ENCODE peak calls at places on chromosomes 16 and 17, in six cellular contexts. One of them, this sample, is unnamed.

GRCh38 chr17:79077587-79077986 is 3.0 kb downstream of the ENGASE start:
- DNase-seq in mammary epithelial cell: no peak
- DNase-seq in transverse colon: no peak
- DNase-seq in lung: no peak
- DNase-seq in cardiac fibroblast: no peak
- DNase-seq in hepatocyte: no peak
- DNase-seq in this sample: no peak

GRCh38 chr16:47660540-47660939 is 199.4 kb downstream of the PHKB start:
- DNase-seq in mammary epithelial cell: no peak
- DNase-seq in transverse colon: no peak
- DNase-seq in lung: no peak
- DNase-seq in cardiac fibroblast: no peak
- DNase-seq in hepatocyte: no peak
- DNase-seq in this sample: no peak

GRCh38 chr17:4365628-4366311 is 705 bp downstream of the UBE2G1 start:
- DNase-seq in mammary epithelial cell: no peak
- DNase-seq in transverse colon: peak; percentile 44
- DNase-seq in lung: peak; percentile 31
- DNase-seq in cardiac fibroblast: peak; percentile 6
- DNase-seq in hepatocyte: peak; percentile 77
- DNase-seq in this sample: no peak

GRCh38 chr16:48158296-48158695 is 2.5 kb upstream of the ABCC12 start:
- DNase-seq in mammary epithelial cell: peak; percentile 93
- DNase-seq in transverse colon: no peak
- DNase-seq in lung: no peak
- DNase-seq in cardiac fibroblast: peak; percentile 22
- DNase-seq in hepatocyte: peak; percentile 36
- DNase-seq in this sample: peak; percentile 58

GRCh38 chr17:45371414-45372324 is 54.8 kb upstream of the MAP3K14 start:
- DNase-seq in mammary epithelial cell: peak; percentile 96
- DNase-seq in transverse colon: peak; percentile 82
- DNase-seq in lung: peak; percentile 84
- DNase-seq in cardiac fibroblast: peak; percentile 98
- DNase-seq in hepatocyte: peak; percentile 95
- DNase-seq in this sample: peak; percentile 96

GRCh38 chr17:82648165-82648668 is at the start of gene WDR45B:
- DNase-seq in mammary epithelial cell: peak; percentile 97
- DNase-seq in transverse colon: peak; percentile 96
- DNase-seq in lung: peak; percentile 95
- DNase-seq in cardiac fibroblast: peak; percentile 99
- DNase-seq in hepatocyte: peak; percentile 98
- DNase-seq in this sample: peak; percentile 95

GRCh38 chr16:12086861-12087260 is 110.3 kb downstream of the SNX29 start:
- DNase-seq in mammary epithelial cell: no peak
- DNase-seq in transverse colon: no peak
- DNase-seq in lung: no peak
- DNase-seq in cardiac fibroblast: no peak
- DNase-seq in hepatocyte: no peak
- DNase-seq in this sample: no peak

GRCh38 chr17:52606098-52606497 is 447.6 kb upstream of the CA10 start:
- DNase-seq in mammary epithelial cell: peak; percentile 29
- DNase-seq in transverse colon: no peak
- DNase-seq in lung: no peak
- DNase-seq in cardiac fibroblast: peak; percentile 58
- DNase-seq in hepatocyte: no peak
- DNase-seq in this sample: no peak

GRCh38 chr17:64385187-64386083 is 5.2 kb downstream of the PECAM1 start:
- DNase-seq in mammary epithelial cell: peak; percentile 85
- DNase-seq in transverse colon: peak; percentile 48
- DNase-seq in lung: peak; percentile 40
- DNase-seq in cardiac fibroblast: peak; percentile 92
- DNase-seq in hepatocyte: peak; percentile 69
- DNase-seq in this sample: peak; percentile 88

GRCh38 chr16:27728691-27729090 is 178.7 kb downstream of the KATNIP start:
- DNase-seq in mammary epithelial cell: peak; percentile 19
- DNase-seq in transverse colon: no peak
- DNase-seq in lung: no peak
- DNase-seq in cardiac fibroblast: no peak
- DNase-seq in hepatocyte: no peak
- DNase-seq in this sample: no peak

GRCh38 chr17:33086041-33086440 is 94.4 kb downstream of the SPACA3 start:
- DNase-seq in mammary epithelial cell: no peak
- DNase-seq in transverse colon: no peak
- DNase-seq in lung: no peak
- DNase-seq in cardiac fibroblast: no peak
- DNase-seq in hepatocyte: no peak
- DNase-seq in this sample: no peak

GRCh38 chr16:29307598-29308507 is 98.7 kb downstream of the NPIPB11 start:
- DNase-seq in mammary epithelial cell: no peak
- DNase-seq in transverse colon: no peak
- DNase-seq in lung: no peak
- DNase-seq in cardiac fibroblast: peak; percentile 16
- DNase-seq in hepatocyte: no peak
- DNase-seq in this sample: no peak

GRCh38 chr16:53803451-53803850 is 99.5 kb downstream of the FTO start:
- DNase-seq in mammary epithelial cell: no peak
- DNase-seq in transverse colon: no peak
- DNase-seq in lung: no peak
- DNase-seq in cardiac fibroblast: no peak
- DNase-seq in hepatocyte: no peak
- DNase-seq in this sample: no peak

GRCh38 chr16:67949645-67950044 is 5.7 kb upstream of the LCAT start:
- DNase-seq in mammary epithelial cell: no peak
- DNase-seq in transverse colon: no peak
- DNase-seq in lung: no peak
- DNase-seq in cardiac fibroblast: no peak
- DNase-seq in hepatocyte: no peak
- DNase-seq in this sample: no peak

GRCh38 chr16:88536510-88536909 is 33.7 kb upstream of the ZC3H18 start:
- DNase-seq in mammary epithelial cell: no peak
- DNase-seq in transverse colon: no peak
- DNase-seq in lung: no peak
- DNase-seq in cardiac fibroblast: no peak
- DNase-seq in hepatocyte: no peak
- DNase-seq in this sample: no peak

GRCh38 chr16:88535857-88536222 is 34.4 kb upstream of the ZC3H18 start:
- DNase-seq in mammary epithelial cell: no peak
- DNase-seq in transverse colon: no peak
- DNase-seq in lung: no peak
- DNase-seq in cardiac fibroblast: no peak
- DNase-seq in hepatocyte: no peak
- DNase-seq in this sample: no peak

GRCh38 chr16:88537864-88538263 is 32.3 kb upstream of the ZC3H18 start:
- DNase-seq in mammary epithelial cell: no peak
- DNase-seq in transverse colon: no peak
- DNase-seq in lung: no peak
- DNase-seq in cardiac fibroblast: no peak
- DNase-seq in hepatocyte: no peak
- DNase-seq in this sample: no peak

GRCh38 chr16:88538366-88539060 is 31.7 kb upstream of the ZC3H18 start:
- DNase-seq in mammary epithelial cell: no peak
- DNase-seq in transverse colon: no peak
- DNase-seq in lung: no peak
- DNase-seq in cardiac fibroblast: no peak
- DNase-seq in hepatocyte: no peak
- DNase-seq in this sample: no peak

DNA sequence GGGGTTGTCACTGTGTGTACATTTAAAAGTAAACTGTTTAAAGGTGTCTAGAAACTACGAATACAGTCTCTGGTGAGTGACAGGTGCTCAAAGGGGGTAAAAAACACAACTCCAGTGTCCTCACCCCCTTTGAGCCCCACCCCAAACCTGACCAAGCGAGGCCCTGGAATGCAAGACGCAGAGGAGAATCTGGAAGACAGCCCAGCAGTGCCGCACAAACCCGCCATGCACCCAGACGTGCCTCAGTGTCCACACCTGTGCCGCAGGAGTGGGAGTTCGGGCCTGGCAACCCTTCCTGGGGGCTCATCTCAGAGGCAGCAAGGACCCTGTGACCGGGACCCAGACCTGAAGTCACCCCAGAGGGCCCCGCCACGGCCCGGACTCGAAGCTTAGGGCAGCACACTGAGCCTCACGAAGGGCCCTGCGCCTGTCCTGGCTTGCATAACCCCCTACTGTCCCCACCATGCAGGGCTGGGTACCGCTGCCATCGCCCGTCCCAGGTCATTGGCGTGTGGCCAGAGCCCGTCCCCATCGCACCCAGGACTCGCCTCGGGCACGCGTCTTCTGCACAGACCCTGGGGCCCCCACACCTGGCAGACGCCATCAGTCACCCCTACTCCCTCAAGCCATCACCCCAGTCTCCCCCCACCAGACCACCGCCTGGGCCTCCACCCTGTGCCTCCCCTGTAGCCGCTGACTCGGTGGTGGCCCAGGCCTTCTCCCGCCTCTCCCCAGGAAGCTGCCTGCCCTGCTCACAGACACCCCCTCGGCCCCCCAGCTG is 33.0 kb upstream of the ZC3H18 start:
- DNase-seq in mammary epithelial cell: no peak
- DNase-seq in transverse colon: no peak
- DNase-seq in lung: no peak
- DNase-seq in cardiac fibroblast: no peak
- DNase-seq in hepatocyte: no peak
- DNase-seq in this sample: no peak
- TF ChIP-seq CTCF in mammary epithelial cell: peak; percentile 15
- TF ChIP-seq CTCF in transverse colon: no peak
- TF ChIP-seq CTCF in lung: no peak
- TF ChIP-seq CTCF in cardiac fibroblast: no peak
- TF ChIP-seq CTCF in hepatocyte: no peak
- TF ChIP-seq CTCF in this sample: no peak

DNA sequence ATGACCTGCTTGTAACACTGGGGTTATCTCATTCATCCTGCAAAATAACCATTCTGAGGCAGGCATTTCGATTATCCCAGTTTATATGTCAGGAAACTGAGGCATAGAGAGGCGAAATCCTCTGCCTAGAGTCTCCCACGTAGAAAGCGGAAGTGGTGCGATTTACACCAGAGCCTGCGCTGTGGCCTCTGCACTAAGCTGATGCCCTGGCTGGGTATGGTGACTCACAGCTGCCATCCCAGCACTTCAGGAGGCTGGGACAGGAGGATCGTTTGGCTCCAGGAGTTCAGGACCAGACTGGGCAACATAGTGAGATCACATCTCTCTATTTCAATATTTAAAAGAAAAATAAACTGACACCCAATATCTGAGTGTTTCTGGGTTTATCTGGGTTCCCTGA is 59.3 kb upstream of the BCO1 start:
- DNase-seq in mammary epithelial cell: no peak
- DNase-seq in transverse colon: no peak
- DNase-seq in lung: no peak
- DNase-seq in cardiac fibroblast: no peak
- DNase-seq in hepatocyte: no peak
- DNase-seq in this sample: no peak
- TF ChIP-seq CTCF in mammary epithelial cell: no peak
- TF ChIP-seq CTCF in transverse colon: no peak
- TF ChIP-seq CTCF in lung: no peak
- TF ChIP-seq CTCF in cardiac fibroblast: no peak
- TF ChIP-seq CTCF in hepatocyte: no peak
- TF ChIP-seq CTCF in this sample: no peak

GRCh38 chr17:72152392-72152727 is 31.5 kb downstream of the SOX9 start:
- DNase-seq in mammary epithelial cell: no peak
- DNase-seq in transverse colon: no peak
- DNase-seq in lung: no peak
- DNase-seq in cardiac fibroblast: peak; percentile 71
- DNase-seq in hepatocyte: no peak
- DNase-seq in this sample: peak; percentile 82

GRCh38 chr17:72150632-72151460 is 30.0 kb downstream of the SOX9 start:
- DNase-seq in mammary epithelial cell: no peak
- DNase-seq in transverse colon: no peak
- DNase-seq in lung: no peak
- DNase-seq in cardiac fibroblast: no peak
- DNase-seq in hepatocyte: no peak
- DNase-seq in this sample: no peak

GRCh38 chr17:72145972-72146755 is 25.3 kb downstream of the SOX9 start:
- DNase-seq in mammary epithelial cell: peak; percentile 53
- DNase-seq in transverse colon: no peak
- DNase-seq in lung: no peak
- DNase-seq in cardiac fibroblast: no peak
- DNase-seq in hepatocyte: no peak
- DNase-seq in this sample: no peak

GRCh38 chr17:72151565-72152391 is 31.0 kb downstream of the SOX9 start:
- DNase-seq in mammary epithelial cell: peak; percentile 40
- DNase-seq in transverse colon: peak; percentile 29
- DNase-seq in lung: peak; percentile 61
- DNase-seq in cardiac fibroblast: peak; percentile 81
- DNase-seq in hepatocyte: peak; percentile 74
- DNase-seq in this sample: peak; percentile 86
- TF ChIP-seq CTCF in mammary epithelial cell: no peak
- TF ChIP-seq CTCF in transverse colon: no peak
- TF ChIP-seq CTCF in lung: no peak
- TF ChIP-seq CTCF in cardiac fibroblast: no peak
- TF ChIP-seq CTCF in hepatocyte: no peak
- TF ChIP-seq CTCF in this sample: no peak

GRCh38 chr16:22183901-22184614 is 21.8 kb downstream of the SDR42E2 start:
- DNase-seq in mammary epithelial cell: no peak
- DNase-seq in transverse colon: no peak
- DNase-seq in lung: no peak
- DNase-seq in cardiac fibroblast: no peak
- DNase-seq in hepatocyte: no peak
- DNase-seq in this sample: no peak
- TF ChIP-seq CTCF in mammary epithelial cell: no peak
- TF ChIP-seq CTCF in transverse colon: no peak
- TF ChIP-seq CTCF in lung: no peak
- TF ChIP-seq CTCF in cardiac fibroblast: peak; percentile 44
- TF ChIP-seq CTCF in hepatocyte: no peak
- TF ChIP-seq CTCF in this sample: peak; percentile 47

GRCh38 chr16:85479972-85480726 is 133.0 kb upstream of the GSE1 start:
- DNase-seq in mammary epithelial cell: no peak
- DNase-seq in transverse colon: peak; percentile 75
- DNase-seq in lung: no peak
- DNase-seq in cardiac fibroblast: no peak
- DNase-seq in hepatocyte: peak; percentile 58
- DNase-seq in this sample: peak; percentile 59
- TF ChIP-seq CTCF in mammary epithelial cell: peak; percentile 38
- TF ChIP-seq CTCF in transverse colon: peak; percentile 52
- TF ChIP-seq CTCF in lung: no peak
- TF ChIP-seq CTCF in cardiac fibroblast: peak; percentile 52
- TF ChIP-seq CTCF in hepatocyte: peak; percentile 24
- TF ChIP-seq CTCF in this sample: peak; percentile 64

DNA sequence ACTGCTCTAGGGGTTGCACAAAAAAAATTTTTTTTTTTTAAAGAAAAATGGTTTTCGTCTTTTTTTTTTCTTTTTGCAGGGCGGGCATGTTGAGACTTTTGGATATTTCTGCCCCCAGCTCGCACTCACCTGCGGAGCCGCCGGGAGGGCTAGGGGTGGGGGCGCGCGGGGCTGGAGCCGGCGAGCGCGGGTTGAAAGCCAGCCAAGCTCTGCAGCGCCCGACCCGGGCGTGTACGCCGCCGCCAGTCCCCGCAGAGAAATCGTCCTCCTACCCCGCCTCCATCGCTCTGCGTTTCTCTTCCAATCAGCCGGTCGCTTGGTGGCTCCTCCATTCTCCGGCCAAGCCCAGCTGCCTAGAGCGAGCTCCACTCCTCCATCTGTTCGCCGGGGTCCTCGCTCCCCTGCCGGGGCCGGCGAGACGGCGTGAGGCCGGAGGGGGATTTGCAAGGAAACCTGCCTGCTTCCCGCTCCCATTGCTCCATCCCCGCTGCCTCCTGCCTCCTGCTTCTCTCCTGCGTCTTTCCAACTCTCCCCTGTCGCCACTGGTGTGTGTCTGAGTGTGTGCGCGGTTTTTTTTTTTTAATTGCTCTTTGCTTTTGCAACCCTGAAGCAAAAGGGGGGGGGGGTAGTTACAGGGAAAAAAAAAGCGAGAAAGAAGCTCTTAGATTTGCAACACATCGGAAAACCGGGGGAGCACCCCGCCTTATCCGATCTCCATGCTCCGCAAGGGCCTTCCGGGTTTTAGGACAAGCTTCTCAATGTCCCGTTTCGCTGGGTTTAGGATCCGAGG is 1.8 kb upstream of the UBTF start:
- DNase-seq in mammary epithelial cell: peak; percentile 66
- DNase-seq in transverse colon: peak; percentile 79
- DNase-seq in lung: peak; percentile 68
- DNase-seq in cardiac fibroblast: peak; percentile 86
- DNase-seq in hepatocyte: peak; percentile 88
- DNase-seq in this sample: peak; percentile 64
- TF ChIP-seq CTCF in mammary epithelial cell: no peak
- TF ChIP-seq CTCF in transverse colon: no peak
- TF ChIP-seq CTCF in lung: no peak
- TF ChIP-seq CTCF in cardiac fibroblast: no peak
- TF ChIP-seq CTCF in hepatocyte: no peak
- TF ChIP-seq CTCF in this sample: no peak

This sample was measured in PC-9.